ENCODE peak calls at places on chromosomes 11 and 22, in four cellular contexts. O, E, D and X are unnamed samples.

GRCh38 chr11:86181379-86181778 is 63.2 kb upstream of the EED start:
- DNase-seq in D (no peak), E (no peak), O (no peak), X (no peak)

GRCh38 chr11:132032555-132032954 is 662.1 kb downstream of the NTM start:
- DNase-seq in E (no peak), O (no peak), D (no peak), X (no peak)

GRCh38 chr11:69335010-69335409 is 41.1 kb downstream of the MYEOV start:
- DNase-seq in E (peak; percentile 21), O (no peak), D (no peak), X (peak; percentile 57)

GRCh38 chr22:42945027-42945426 is 69.9 kb downstream of the PACSIN2 start:
- DNase-seq in E (no peak), D (no peak), O (no peak), X (no peak)

GRCh38 chr22:46634011-46634699 is 14.0 kb downstream of the GRAMD4 start:
- DNase-seq in O (no peak), E (no peak), D (no peak), X (no peak)

GRCh38 chr11:73931951-73932350 is 18.9 kb upstream of the DNAJB13 start:
- DNase-seq in O (no peak), E (no peak), D (no peak), X (no peak)

GRCh38 chr22:27879923-27880322 is 39.1 kb downstream of the PITPNB start:
- DNase-seq in D (peak; percentile 23), E (no peak), O (peak; percentile 10), X (no peak)

GRCh38 chr11:94922675-94923347 is 50.5 kb downstream of the CWC15 start:
- DNase-seq in E (no peak), D (no peak), O (no peak), X (no peak)

GRCh38 chr22:27952091-27952490 is 33.0 kb upstream of the PITPNB start:
- DNase-seq in O (no peak), E (no peak), D (no peak), X (no peak)

GRCh38 chr11:112318193-112318592 is 57.5 kb upstream of the PLET1 start:
- DNase-seq in E (no peak), D (peak; percentile 87), O (no peak), X (no peak)

GRCh38 chr22:50027639-50028537 is 15.3 kb upstream of the IL17REL start:
- DNase-seq in D (no peak), O (peak; percentile 72), E (peak; percentile 50), X (no peak)

GRCh38 chr11:66207816-66208215 is 60.6 kb upstream of the RAB1B start:
- DNase-seq in O (no peak), D (no peak), E (peak; percentile 4), X (no peak)

GRCh38 chr11:118958577-118958976 is 2.5 kb downstream of the UPK2 start:
- DNase-seq in O (no peak), D (no peak), E (no peak), X (no peak)

GRCh38 chr11:68408512-68408911 is 52.0 kb upstream of the PPP6R3 start:
- DNase-seq in O (no peak), D (no peak), E (no peak), X (no peak)

GRCh38 chr11:75133976-75134375 is 16.9 kb upstream of the SLCO2B1 start:
- DNase-seq in O (no peak), D (no peak), E (no peak), X (no peak)

GRCh38 chr11:75627879-75628668 is 40.8 kb downstream of the MAP6 start:
- DNase-seq in E (no peak), O (no peak), D (no peak), X (no peak)